ENCODE peak calls at places on chromosomes 4 and X, in nine cellular contexts. One of them, this sample, is unnamed.

GRCh38 chr4:1310796-1311715 is 21.4 kb downstream of the MAEA start:
- DNase-seq in gastrocnemius medialis: no peak
- DNase-seq in G401: no peak
- DNase-seq in SW 1271: no peak
- DNase-seq in naive thymus-derived CD8-positive, alpha-beta T cell: no peak
- DNase-seq in progenitor cell of endocrine pancreas: no peak
- DNase-seq in HCEC 1CT: no peak
- DNase-seq in GM04504: no peak
- DNase-seq in EL: no peak
- DNase-seq in this sample: no peak

GRCh38 chrX:43861750-43862149 is 20.5 kb downstream of the MAOB start:
- DNase-seq in gastrocnemius medialis: peak; percentile 67
- DNase-seq in G401: no peak
- DNase-seq in SW 1271: no peak
- DNase-seq in naive thymus-derived CD8-positive, alpha-beta T cell: no peak
- DNase-seq in progenitor cell of endocrine pancreas: no peak
- DNase-seq in HCEC 1CT: no peak
- DNase-seq in GM04504: no peak
- DNase-seq in EL: no peak
- DNase-seq in this sample: no peak

GRCh38 chr4:40540801-40541200 is 88.9 kb downstream of the RBM47 start:
- DNase-seq in gastrocnemius medialis: no peak
- DNase-seq in G401: no peak
- DNase-seq in SW 1271: no peak
- DNase-seq in naive thymus-derived CD8-positive, alpha-beta T cell: no peak
- DNase-seq in progenitor cell of endocrine pancreas: no peak
- DNase-seq in HCEC 1CT: no peak
- DNase-seq in GM04504: no peak
- DNase-seq in EL: no peak
- DNase-seq in this sample: no peak

GRCh38 chr4:79042079-79042674 is 102.9 kb upstream of the PAQR3 start:
- DNase-seq in gastrocnemius medialis: no peak
- DNase-seq in G401: peak; percentile 69
- DNase-seq in SW 1271: no peak
- DNase-seq in naive thymus-derived CD8-positive, alpha-beta T cell: no peak
- DNase-seq in progenitor cell of endocrine pancreas: no peak
- DNase-seq in HCEC 1CT: peak; percentile 2
- DNase-seq in GM04504: peak; percentile 4
- DNase-seq in EL: peak; percentile 3
- DNase-seq in this sample: peak; percentile 65

GRCh38 chrX:69097451-69098236 is 67.6 kb downstream of the PJA1 start:
- DNase-seq in gastrocnemius medialis: no peak
- DNase-seq in G401: no peak
- DNase-seq in SW 1271: no peak
- DNase-seq in naive thymus-derived CD8-positive, alpha-beta T cell: no peak
- DNase-seq in progenitor cell of endocrine pancreas: no peak
- DNase-seq in HCEC 1CT: no peak
- DNase-seq in GM04504: no peak
- DNase-seq in EL: no peak
- DNase-seq in this sample: no peak

GRCh38 chr4:37802068-37802666 is 24.3 kb upstream of the PGM2 start:
- DNase-seq in gastrocnemius medialis: no peak
- DNase-seq in G401: peak; percentile 83
- DNase-seq in SW 1271: peak; percentile 53
- DNase-seq in naive thymus-derived CD8-positive, alpha-beta T cell: no peak
- DNase-seq in progenitor cell of endocrine pancreas: peak; percentile 25
- DNase-seq in HCEC 1CT: peak; percentile 51
- DNase-seq in GM04504: peak; percentile 36
- DNase-seq in EL: peak; percentile 82
- DNase-seq in this sample: no peak

GRCh38 chr4:144583658-144584057 is 62.3 kb upstream of the HHIP start:
- DNase-seq in gastrocnemius medialis: no peak
- DNase-seq in G401: no peak
- DNase-seq in SW 1271: no peak
- DNase-seq in naive thymus-derived CD8-positive, alpha-beta T cell: no peak
- DNase-seq in progenitor cell of endocrine pancreas: no peak
- DNase-seq in HCEC 1CT: no peak
- DNase-seq in GM04504: peak; percentile 10
- DNase-seq in EL: peak; percentile 24
- DNase-seq in this sample: no peak

GRCh38 chr4:174503079-174503724 is 19.1 kb downstream of the HPGD start:
- DNase-seq in gastrocnemius medialis: no peak
- DNase-seq in G401: no peak
- DNase-seq in SW 1271: no peak
- DNase-seq in naive thymus-derived CD8-positive, alpha-beta T cell: no peak
- DNase-seq in progenitor cell of endocrine pancreas: no peak
- DNase-seq in HCEC 1CT: no peak
- DNase-seq in GM04504: no peak
- DNase-seq in EL: no peak
- DNase-seq in this sample: no peak

GRCh38 chrX:39677987-39678840 is 419.5 kb downstream of the BCOR start:
- DNase-seq in gastrocnemius medialis: no peak
- DNase-seq in G401: no peak
- DNase-seq in SW 1271: no peak
- DNase-seq in naive thymus-derived CD8-positive, alpha-beta T cell: no peak
- DNase-seq in progenitor cell of endocrine pancreas: no peak
- DNase-seq in HCEC 1CT: no peak
- DNase-seq in GM04504: no peak
- DNase-seq in EL: no peak
- DNase-seq in this sample: no peak

GRCh38 chr4:8144359-8144758 is 14.3 kb downstream of the ABLIM2 start:
- DNase-seq in gastrocnemius medialis: peak; percentile 75
- DNase-seq in G401: peak; percentile 43
- DNase-seq in SW 1271: no peak
- DNase-seq in naive thymus-derived CD8-positive, alpha-beta T cell: no peak
- DNase-seq in progenitor cell of endocrine pancreas: no peak
- DNase-seq in HCEC 1CT: no peak
- DNase-seq in GM04504: no peak
- DNase-seq in EL: no peak
- DNase-seq in this sample: no peak

GRCh38 chr4:4327652-4328121 is 37.6 kb downstream of the ZBTB49 start:
- DNase-seq in gastrocnemius medialis: no peak
- DNase-seq in G401: no peak
- DNase-seq in SW 1271: no peak
- DNase-seq in naive thymus-derived CD8-positive, alpha-beta T cell: no peak
- DNase-seq in progenitor cell of endocrine pancreas: peak; percentile 28
- DNase-seq in HCEC 1CT: no peak
- DNase-seq in GM04504: no peak
- DNase-seq in EL: peak; percentile 8
- DNase-seq in this sample: no peak

GRCh38 chrX:69357293-69357692 is 146.8 kb upstream of the NALF2 start:
- DNase-seq in gastrocnemius medialis: no peak
- DNase-seq in G401: no peak
- DNase-seq in SW 1271: no peak
- DNase-seq in naive thymus-derived CD8-positive, alpha-beta T cell: no peak
- DNase-seq in progenitor cell of endocrine pancreas: no peak
- DNase-seq in HCEC 1CT: no peak
- DNase-seq in GM04504: no peak
- DNase-seq in EL: no peak
- DNase-seq in this sample: no peak

GRCh38 chr4:103150677-103151076 is 47.5 kb downstream of the CENPE start:
- DNase-seq in gastrocnemius medialis: no peak
- DNase-seq in G401: no peak
- DNase-seq in SW 1271: peak; percentile 21
- DNase-seq in naive thymus-derived CD8-positive, alpha-beta T cell: no peak
- DNase-seq in progenitor cell of endocrine pancreas: no peak
- DNase-seq in HCEC 1CT: peak; percentile 77
- DNase-seq in GM04504: peak; percentile 16
- DNase-seq in EL: peak; percentile 81
- DNase-seq in this sample: no peak

GRCh38 chr4:182600836-182601235 is 316.4 kb downstream of the DCTD start:
- DNase-seq in gastrocnemius medialis: no peak
- DNase-seq in G401: no peak
- DNase-seq in SW 1271: no peak
- DNase-seq in naive thymus-derived CD8-positive, alpha-beta T cell: no peak
- DNase-seq in progenitor cell of endocrine pancreas: no peak
- DNase-seq in HCEC 1CT: no peak
- DNase-seq in GM04504: no peak
- DNase-seq in EL: no peak
- DNase-seq in this sample: no peak

GRCh38 chr4:182643801-182644311 is 273.3 kb downstream of the DCTD start:
- DNase-seq in gastrocnemius medialis: no peak
- DNase-seq in G401: peak; percentile 49
- DNase-seq in SW 1271: no peak
- DNase-seq in naive thymus-derived CD8-positive, alpha-beta T cell: no peak
- DNase-seq in progenitor cell of endocrine pancreas: no peak
- DNase-seq in HCEC 1CT: peak; percentile 61
- DNase-seq in GM04504: no peak
- DNase-seq in EL: peak; percentile 69
- DNase-seq in this sample: no peak

GRCh38 chrX:150663061-150663460 is 30.1 kb upstream of the MTMR1 start:
- DNase-seq in gastrocnemius medialis: no peak
- DNase-seq in G401: no peak
- DNase-seq in SW 1271: no peak
- DNase-seq in naive thymus-derived CD8-positive, alpha-beta T cell: no peak
- DNase-seq in progenitor cell of endocrine pancreas: no peak
- DNase-seq in HCEC 1CT: no peak
- DNase-seq in GM04504: no peak
- DNase-seq in EL: no peak
- DNase-seq in this sample: no peak

GRCh38 chr4:95676190-95676589 is 127.4 kb upstream of the UNC5C start:
- DNase-seq in gastrocnemius medialis: no peak
- DNase-seq in G401: no peak
- DNase-seq in SW 1271: no peak
- DNase-seq in naive thymus-derived CD8-positive, alpha-beta T cell: no peak
- DNase-seq in progenitor cell of endocrine pancreas: no peak
- DNase-seq in HCEC 1CT: no peak
- DNase-seq in GM04504: no peak
- DNase-seq in EL: no peak
- DNase-seq in this sample: no peak

GRCh38 chr4:89538886-89539285 is 231.3 kb upstream of the GPRIN3 start:
- DNase-seq in gastrocnemius medialis: no peak
- DNase-seq in G401: no peak
- DNase-seq in SW 1271: no peak
- DNase-seq in naive thymus-derived CD8-positive, alpha-beta T cell: no peak
- DNase-seq in progenitor cell of endocrine pancreas: no peak
- DNase-seq in HCEC 1CT: no peak
- DNase-seq in GM04504: no peak
- DNase-seq in EL: no peak
- DNase-seq in this sample: no peak

GRCh38 chr4:128517096-128517738 is 229.6 kb upstream of the PGRMC2 start:
- DNase-seq in gastrocnemius medialis: no peak
- DNase-seq in G401: no peak
- DNase-seq in SW 1271: no peak
- DNase-seq in naive thymus-derived CD8-positive, alpha-beta T cell: no peak
- DNase-seq in progenitor cell of endocrine pancreas: no peak
- DNase-seq in HCEC 1CT: peak; percentile 44
- DNase-seq in GM04504: no peak
- DNase-seq in EL: peak; percentile 59
- DNase-seq in this sample: no peak

GRCh38 chr4:78661923-78662521 is 110.5 kb downstream of the ANXA3 start:
- DNase-seq in gastrocnemius medialis: no peak
- DNase-seq in G401: no peak
- DNase-seq in SW 1271: no peak
- DNase-seq in naive thymus-derived CD8-positive, alpha-beta T cell: no peak
- DNase-seq in progenitor cell of endocrine pancreas: no peak
- DNase-seq in HCEC 1CT: no peak
- DNase-seq in GM04504: peak; percentile 41
- DNase-seq in EL: peak; percentile 50
- DNase-seq in this sample: no peak

GRCh38 chrX:1212532-1212931 is at the start of gene CRLF2:
- DNase-seq in gastrocnemius medialis: no peak
- DNase-seq in G401: no peak
- DNase-seq in SW 1271: no peak
- DNase-seq in naive thymus-derived CD8-positive, alpha-beta T cell: no peak
- DNase-seq in progenitor cell of endocrine pancreas: no peak
- DNase-seq in HCEC 1CT: peak; percentile 3
- DNase-seq in GM04504: peak; percentile 13
- DNase-seq in EL: peak; percentile 60
- DNase-seq in this sample: no peak

GRCh38 chr4:1873291-1873690 is 2.1 kb downstream of the NSD2 start:
- DNase-seq in gastrocnemius medialis: no peak
- DNase-seq in G401: no peak
- DNase-seq in SW 1271: no peak
- DNase-seq in naive thymus-derived CD8-positive, alpha-beta T cell: no peak
- DNase-seq in progenitor cell of endocrine pancreas: no peak
- DNase-seq in HCEC 1CT: no peak
- DNase-seq in GM04504: no peak
- DNase-seq in EL: no peak
- DNase-seq in this sample: no peak

GRCh38 chrX:129557844-129558243 is 17.8 kb downstream of the OCRL start:
- DNase-seq in gastrocnemius medialis: no peak
- DNase-seq in G401: no peak
- DNase-seq in SW 1271: no peak
- DNase-seq in naive thymus-derived CD8-positive, alpha-beta T cell: no peak
- DNase-seq in progenitor cell of endocrine pancreas: no peak
- DNase-seq in HCEC 1CT: no peak
- DNase-seq in GM04504: no peak
- DNase-seq in EL: no peak
- DNase-seq in this sample: no peak

GRCh38 chr4:138796761-138797160 is 218.8 kb upstream of the NOCT start:
- DNase-seq in gastrocnemius medialis: no peak
- DNase-seq in G401: no peak
- DNase-seq in SW 1271: no peak
- DNase-seq in naive thymus-derived CD8-positive, alpha-beta T cell: no peak
- DNase-seq in progenitor cell of endocrine pancreas: no peak
- DNase-seq in HCEC 1CT: no peak
- DNase-seq in GM04504: no peak
- DNase-seq in EL: no peak
- DNase-seq in this sample: no peak

GRCh38 chrX:10310502-10310901 is 153.7 kb downstream of the CLCN4 start:
- DNase-seq in gastrocnemius medialis: no peak
- DNase-seq in G401: peak; percentile 70
- DNase-seq in SW 1271: no peak
- DNase-seq in naive thymus-derived CD8-positive, alpha-beta T cell: no peak
- DNase-seq in progenitor cell of endocrine pancreas: no peak
- DNase-seq in HCEC 1CT: no peak
- DNase-seq in GM04504: no peak
- DNase-seq in EL: no peak
- DNase-seq in this sample: no peak

GRCh38 chr4:147136308-147136707 is 190.6 kb upstream of the TTC29 start:
- DNase-seq in gastrocnemius medialis: no peak
- DNase-seq in G401: no peak
- DNase-seq in SW 1271: no peak
- DNase-seq in naive thymus-derived CD8-positive, alpha-beta T cell: no peak
- DNase-seq in progenitor cell of endocrine pancreas: no peak
- DNase-seq in HCEC 1CT: peak; percentile 1
- DNase-seq in GM04504: no peak
- DNase-seq in EL: no peak
- DNase-seq in this sample: no peak

GRCh38 chrX:84153538-84153937 is 34.5 kb downstream of the RPS6KA6 start:
- DNase-seq in gastrocnemius medialis: no peak
- DNase-seq in G401: no peak
- DNase-seq in SW 1271: no peak
- DNase-seq in naive thymus-derived CD8-positive, alpha-beta T cell: no peak
- DNase-seq in progenitor cell of endocrine pancreas: no peak
- DNase-seq in HCEC 1CT: no peak
- DNase-seq in GM04504: no peak
- DNase-seq in EL: no peak
- DNase-seq in this sample: no peak

GRCh38 chr4:34362654-34363053 is 1881.7 kb downstream of the ARAP2 start:
- DNase-seq in gastrocnemius medialis: no peak
- DNase-seq in G401: no peak
- DNase-seq in SW 1271: no peak
- DNase-seq in naive thymus-derived CD8-positive, alpha-beta T cell: no peak
- DNase-seq in progenitor cell of endocrine pancreas: no peak
- DNase-seq in HCEC 1CT: no peak
- DNase-seq in GM04504: no peak
- DNase-seq in EL: no peak
- DNase-seq in this sample: no peak